ENCODE peak calls at places on chromosomes 11 and 22, in seven cellular contexts. U is GM04504; A is iris pigment epithelial cell; C is bronchial epithelial cell; E is activated naive CD8-positive, alpha-beta T cell treated with anti-CD3 and anti-CD28 coated beads, Interleukin-2, amount 50 U/mL, for 24 hours; W is sigmoid colon; N is chondrocyte. I is an unnamed sample.

GRCh38 chr11:2142762-2143202 is 3.6 kb upstream of the IGF2 start:
- DNase-seq in U (no peak), A (peak; percentile 56), C (peak; percentile 86), E (peak; percentile 47), W (no peak), N (no peak), I (peak; percentile 65)

GRCh38 chr11:75265851-75266531 is 25.4 kb downstream of the TPBGL start:
- DNase-seq in U (no peak), A (no peak), C (no peak), E (no peak), W (peak; percentile 67), N (peak; percentile 68), I (no peak)

GRCh38 chr22:46604306-46604690 is 15.9 kb upstream of the GRAMD4 start:
- DNase-seq in U (no peak), A (peak; percentile 39), C (no peak), E (peak; percentile 75), W (no peak), N (no peak), I (peak; percentile 91)

GRCh38 chr11:69721745-69722144 is 17.9 kb upstream of the FGF19 start:
- DNase-seq in U (no peak), A (no peak), C (no peak), E (no peak), W (no peak), N (no peak), I (no peak)

GRCh38 chr11:125078016-125078415 is 14.9 kb downstream of the SLC37A2 start:
- DNase-seq in U (no peak), A (no peak), C (no peak), E (no peak), W (no peak), N (no peak), I (no peak)

GRCh38 chr22:50705219-50705691 is 32.6 kb downstream of the SHANK3 start:
- DNase-seq in U (no peak), A (peak; percentile 89), C (peak; percentile 14), E (no peak), W (peak; percentile 74), N (peak; percentile 85), I (no peak)

GRCh38 chr22:37082251-37082650 is 27.3 kb downstream of the TMPRSS6 start:
- DNase-seq in U (no peak), A (peak; percentile 43), C (no peak), E (peak; percentile 43), W (no peak), N (no peak), I (peak; percentile 79)

GRCh38 chr11:106076421-106076922 is 675 bp downstream of the KBTBD3 start:
- DNase-seq in U (no peak), A (peak; percentile 14), C (peak; percentile 21), E (no peak), W (peak; percentile 61), N (no peak), I (peak; percentile 21)

GRCh38 chr11:68962527-68963250 is 18.1 kb downstream of the MRGPRD start:
- DNase-seq in U (no peak), A (no peak), C (no peak), E (no peak), W (peak; percentile 68), N (peak; percentile 21), I (peak; percentile 58)

GRCh38 chr22:37256075-37256726 is 12.1 kb upstream of the RAC2 start:
- DNase-seq in U (no peak), A (no peak), C (no peak), E (no peak), W (no peak), N (peak; percentile 64), I (no peak)